ENCODE peak calls at places on chromosomes 1 and 21, in five cellular contexts. One of them, this sample, is unnamed.

GRCh38 chr1:155077346-155077745 is 1.3 kb upstream of the EFNA3 start:
- DNase-seq in stimulated activated CD4-positive, alpha-beta T cell treated with anti-CD3 and anti-CD28 coated beads, Interleukin-2, amount 100 ng/mL, for 24 hours: no peak
- DNase-seq in SW 1271: no peak
- DNase-seq in NCI-H510A: no peak
- DNase-seq in GM12878: no peak
- DNase-seq in this sample: no peak

GRCh38 chr1:36962991-36963390 is 71.3 kb downstream of the GRIK3 start:
- DNase-seq in stimulated activated CD4-positive, alpha-beta T cell treated with anti-CD3 and anti-CD28 coated beads, Interleukin-2, amount 100 ng/mL, for 24 hours: no peak
- DNase-seq in SW 1271: no peak
- DNase-seq in NCI-H510A: peak; percentile 93
- DNase-seq in GM12878: no peak
- DNase-seq in this sample: no peak

GRCh38 chr1:31189696-31190674 is 49.7 kb downstream of the NKAIN1 start:
- DNase-seq in stimulated activated CD4-positive, alpha-beta T cell treated with anti-CD3 and anti-CD28 coated beads, Interleukin-2, amount 100 ng/mL, for 24 hours: no peak
- DNase-seq in SW 1271: no peak
- DNase-seq in NCI-H510A: no peak
- DNase-seq in GM12878: no peak
- DNase-seq in this sample: no peak

GRCh38 chr1:10379101-10379620 is 19.7 kb upstream of the PGD start:
- DNase-seq in stimulated activated CD4-positive, alpha-beta T cell treated with anti-CD3 and anti-CD28 coated beads, Interleukin-2, amount 100 ng/mL, for 24 hours: no peak
- DNase-seq in SW 1271: no peak
- DNase-seq in NCI-H510A: no peak
- DNase-seq in GM12878: no peak
- DNase-seq in this sample: no peak

GRCh38 chr1:52726265-52727113 is at the start of gene ZYG11B:
- DNase-seq in stimulated activated CD4-positive, alpha-beta T cell treated with anti-CD3 and anti-CD28 coated beads, Interleukin-2, amount 100 ng/mL, for 24 hours: peak; percentile 93
- DNase-seq in SW 1271: peak; percentile 70
- DNase-seq in NCI-H510A: peak; percentile 73
- DNase-seq in GM12878: peak; percentile 24
- DNase-seq in this sample: peak; percentile 91

GRCh38 chr1:224589006-224589405 is 27.1 kb upstream of the CNIH3 start:
- DNase-seq in stimulated activated CD4-positive, alpha-beta T cell treated with anti-CD3 and anti-CD28 coated beads, Interleukin-2, amount 100 ng/mL, for 24 hours: no peak
- DNase-seq in SW 1271: peak; percentile 0
- DNase-seq in NCI-H510A: no peak
- DNase-seq in GM12878: no peak
- DNase-seq in this sample: no peak

GRCh38 chr1:103145449-103145848 is 37.1 kb upstream of the COL11A1 start:
- DNase-seq in stimulated activated CD4-positive, alpha-beta T cell treated with anti-CD3 and anti-CD28 coated beads, Interleukin-2, amount 100 ng/mL, for 24 hours: no peak
- DNase-seq in SW 1271: no peak
- DNase-seq in NCI-H510A: no peak
- DNase-seq in GM12878: no peak
- DNase-seq in this sample: no peak

GRCh38 chr1:172277277-172277676 is 143.2 kb upstream of the C1orf105 start:
- DNase-seq in stimulated activated CD4-positive, alpha-beta T cell treated with anti-CD3 and anti-CD28 coated beads, Interleukin-2, amount 100 ng/mL, for 24 hours: no peak
- DNase-seq in SW 1271: no peak
- DNase-seq in NCI-H510A: no peak
- DNase-seq in GM12878: no peak
- DNase-seq in this sample: no peak

GRCh38 chr1:227654858-227655752 is 80.0 kb downstream of the JMJD4 start:
- DNase-seq in stimulated activated CD4-positive, alpha-beta T cell treated with anti-CD3 and anti-CD28 coated beads, Interleukin-2, amount 100 ng/mL, for 24 hours: no peak
- DNase-seq in SW 1271: no peak
- DNase-seq in NCI-H510A: no peak
- DNase-seq in GM12878: no peak
- DNase-seq in this sample: no peak

GRCh38 chr1:158649052-158649451 is 37.5 kb downstream of the SPTA1 start:
- DNase-seq in stimulated activated CD4-positive, alpha-beta T cell treated with anti-CD3 and anti-CD28 coated beads, Interleukin-2, amount 100 ng/mL, for 24 hours: no peak
- DNase-seq in SW 1271: no peak
- DNase-seq in NCI-H510A: no peak
- DNase-seq in GM12878: no peak
- DNase-seq in this sample: no peak

GRCh38 chr1:220787069-220787614 is 429 bp downstream of the MTARC1 start:
- DNase-seq in stimulated activated CD4-positive, alpha-beta T cell treated with anti-CD3 and anti-CD28 coated beads, Interleukin-2, amount 100 ng/mL, for 24 hours: no peak
- DNase-seq in SW 1271: no peak
- DNase-seq in NCI-H510A: peak; percentile 61
- DNase-seq in GM12878: no peak
- DNase-seq in this sample: no peak

GRCh38 chr1:211352985-211353515 is 26.4 kb downstream of the TRAF5 start:
- DNase-seq in stimulated activated CD4-positive, alpha-beta T cell treated with anti-CD3 and anti-CD28 coated beads, Interleukin-2, amount 100 ng/mL, for 24 hours: peak; percentile 71
- DNase-seq in SW 1271: peak; percentile 4
- DNase-seq in NCI-H510A: no peak
- DNase-seq in GM12878: no peak
- DNase-seq in this sample: no peak

GRCh38 chr1:18703041-18703621 is 72.5 kb downstream of the PAX7 start:
- DNase-seq in stimulated activated CD4-positive, alpha-beta T cell treated with anti-CD3 and anti-CD28 coated beads, Interleukin-2, amount 100 ng/mL, for 24 hours: no peak
- DNase-seq in SW 1271: no peak
- DNase-seq in NCI-H510A: no peak
- DNase-seq in GM12878: no peak
- DNase-seq in this sample: no peak

GRCh38 chr1:167465018-167465417 is 53.3 kb downstream of the CD247 start:
- DNase-seq in stimulated activated CD4-positive, alpha-beta T cell treated with anti-CD3 and anti-CD28 coated beads, Interleukin-2, amount 100 ng/mL, for 24 hours: no peak
- DNase-seq in SW 1271: no peak
- DNase-seq in NCI-H510A: no peak
- DNase-seq in GM12878: no peak
- DNase-seq in this sample: no peak

GRCh38 chr1:155131285-155131684 is 3.6 kb downstream of the EFNA1 start:
- DNase-seq in stimulated activated CD4-positive, alpha-beta T cell treated with anti-CD3 and anti-CD28 coated beads, Interleukin-2, amount 100 ng/mL, for 24 hours: no peak
- DNase-seq in SW 1271: no peak
- DNase-seq in NCI-H510A: no peak
- DNase-seq in GM12878: no peak
- DNase-seq in this sample: peak; percentile 58

GRCh38 chr1:205211839-205212241 is 338 bp upstream of the DSTYK start:
- DNase-seq in stimulated activated CD4-positive, alpha-beta T cell treated with anti-CD3 and anti-CD28 coated beads, Interleukin-2, amount 100 ng/mL, for 24 hours: no peak
- DNase-seq in SW 1271: no peak
- DNase-seq in NCI-H510A: no peak
- DNase-seq in GM12878: no peak
- DNase-seq in this sample: no peak

GRCh38 chr1:20137604-20138003 is 1.5 kb upstream of the PLA2G2F start:
- DNase-seq in stimulated activated CD4-positive, alpha-beta T cell treated with anti-CD3 and anti-CD28 coated beads, Interleukin-2, amount 100 ng/mL, for 24 hours: no peak
- DNase-seq in SW 1271: no peak
- DNase-seq in NCI-H510A: no peak
- DNase-seq in GM12878: no peak
- DNase-seq in this sample: no peak

GRCh38 chr1:182588460-182589396 is at the start of gene RNASEL:
- DNase-seq in stimulated activated CD4-positive, alpha-beta T cell treated with anti-CD3 and anti-CD28 coated beads, Interleukin-2, amount 100 ng/mL, for 24 hours: peak; percentile 64
- DNase-seq in SW 1271: peak; percentile 79
- DNase-seq in NCI-H510A: no peak
- DNase-seq in GM12878: no peak
- DNase-seq in this sample: peak; percentile 68

GRCh38 chr1:26574690-26575349 is 45.3 kb downstream of the RPS6KA1 start:
- DNase-seq in stimulated activated CD4-positive, alpha-beta T cell treated with anti-CD3 and anti-CD28 coated beads, Interleukin-2, amount 100 ng/mL, for 24 hours: no peak
- DNase-seq in SW 1271: no peak
- DNase-seq in NCI-H510A: no peak
- DNase-seq in GM12878: no peak
- DNase-seq in this sample: no peak

GRCh38 chr1:192516776-192517297 is 58.7 kb upstream of the RGS1 start:
- DNase-seq in stimulated activated CD4-positive, alpha-beta T cell treated with anti-CD3 and anti-CD28 coated beads, Interleukin-2, amount 100 ng/mL, for 24 hours: peak; percentile 63
- DNase-seq in SW 1271: no peak
- DNase-seq in NCI-H510A: no peak
- DNase-seq in GM12878: peak; percentile 99
- DNase-seq in this sample: no peak

GRCh38 chr1:231421616-231421970 is 494 bp downstream of the EGLN1 start:
- DNase-seq in stimulated activated CD4-positive, alpha-beta T cell treated with anti-CD3 and anti-CD28 coated beads, Interleukin-2, amount 100 ng/mL, for 24 hours: no peak
- DNase-seq in SW 1271: no peak
- DNase-seq in NCI-H510A: peak; percentile 56
- DNase-seq in GM12878: no peak
- DNase-seq in this sample: peak; percentile 44

GRCh38 chr1:55427576-55427975 is 212.4 kb upstream of the USP24 start:
- DNase-seq in stimulated activated CD4-positive, alpha-beta T cell treated with anti-CD3 and anti-CD28 coated beads, Interleukin-2, amount 100 ng/mL, for 24 hours: no peak
- DNase-seq in SW 1271: no peak
- DNase-seq in NCI-H510A: no peak
- DNase-seq in GM12878: no peak
- DNase-seq in this sample: no peak

GRCh38 chr1:187121661-187122060 is 292.9 kb downstream of the PLA2G4A start:
- DNase-seq in stimulated activated CD4-positive, alpha-beta T cell treated with anti-CD3 and anti-CD28 coated beads, Interleukin-2, amount 100 ng/mL, for 24 hours: no peak
- DNase-seq in SW 1271: no peak
- DNase-seq in NCI-H510A: no peak
- DNase-seq in GM12878: no peak
- DNase-seq in this sample: no peak

GRCh38 chr1:100834779-100835645 is 59.6 kb downstream of the EXTL2 start:
- DNase-seq in stimulated activated CD4-positive, alpha-beta T cell treated with anti-CD3 and anti-CD28 coated beads, Interleukin-2, amount 100 ng/mL, for 24 hours: no peak
- DNase-seq in SW 1271: peak; percentile 13
- DNase-seq in NCI-H510A: no peak
- DNase-seq in GM12878: no peak
- DNase-seq in this sample: no peak

GRCh38 chr21:27190601-27191000 is 223.7 kb upstream of the ADAMTS5 start:
- DNase-seq in stimulated activated CD4-positive, alpha-beta T cell treated with anti-CD3 and anti-CD28 coated beads, Interleukin-2, amount 100 ng/mL, for 24 hours: no peak
- DNase-seq in SW 1271: no peak
- DNase-seq in NCI-H510A: no peak
- DNase-seq in GM12878: no peak
- DNase-seq in this sample: no peak

GRCh38 chr1:165560834-165561233 is 17.0 kb downstream of the LRRC52 start:
- DNase-seq in stimulated activated CD4-positive, alpha-beta T cell treated with anti-CD3 and anti-CD28 coated beads, Interleukin-2, amount 100 ng/mL, for 24 hours: no peak
- DNase-seq in SW 1271: no peak
- DNase-seq in NCI-H510A: no peak
- DNase-seq in GM12878: no peak
- DNase-seq in this sample: no peak

GRCh38 chr1:12153181-12153785 is 13.5 kb upstream of the TNFRSF1B start:
- DNase-seq in stimulated activated CD4-positive, alpha-beta T cell treated with anti-CD3 and anti-CD28 coated beads, Interleukin-2, amount 100 ng/mL, for 24 hours: no peak
- DNase-seq in SW 1271: peak; percentile 26
- DNase-seq in NCI-H510A: no peak
- DNase-seq in GM12878: peak; percentile 78
- DNase-seq in this sample: no peak

GRCh38 chr1:203522237-203522636 is 28.3 kb downstream of the OPTC start:
- DNase-seq in stimulated activated CD4-positive, alpha-beta T cell treated with anti-CD3 and anti-CD28 coated beads, Interleukin-2, amount 100 ng/mL, for 24 hours: no peak
- DNase-seq in SW 1271: no peak
- DNase-seq in NCI-H510A: no peak
- DNase-seq in GM12878: no peak
- DNase-seq in this sample: no peak

GRCh38 chr1:32182060-32182459 is 2.6 kb downstream of the TXLNA start:
- DNase-seq in stimulated activated CD4-positive, alpha-beta T cell treated with anti-CD3 and anti-CD28 coated beads, Interleukin-2, amount 100 ng/mL, for 24 hours: no peak
- DNase-seq in SW 1271: no peak
- DNase-seq in NCI-H510A: no peak
- DNase-seq in GM12878: no peak
- DNase-seq in this sample: no peak

GRCh38 chr1:165228676-165229075 is 127.8 kb downstream of the LMX1A start:
- DNase-seq in stimulated activated CD4-positive, alpha-beta T cell treated with anti-CD3 and anti-CD28 coated beads, Interleukin-2, amount 100 ng/mL, for 24 hours: no peak
- DNase-seq in SW 1271: no peak
- DNase-seq in NCI-H510A: no peak
- DNase-seq in GM12878: no peak
- DNase-seq in this sample: no peak

This sample was measured in left ventricle myocardium inferior.